ENCODE peak calls at places on chromosome 20, in seven cellular contexts. A is GM23338, P is neural progenitor cell, H is HCT116, C is MM.1S, F is hepatocyte, G is GM23248. U is an unnamed sample. For H3K4me1, the result is how much of the 10 kb centered on the place peaks cover.

GRCh38 chr20:4040283-4041179 is 25.2 kb upstream of the RNF24 start:
- DNase-seq in A (no peak), P (no peak), H (no peak), C (no peak), F (no peak), G (no peak), U (peak)

GRCh38 chr20:50434653-50435396 is 75.4 kb upstream of the PTPN1 start:
- DNase-seq in A (no peak), P (no peak), H (no peak), C (no peak), F (no peak), G (peak), U (peak)

GRCh38 chr20:50762435-50763201 is 31.2 kb downstream of the PARD6B start:
- DNase-seq in A (no peak), P (no peak), H (no peak), C (no peak), F (peak), G (peak), U (peak)

GRCh38 chr20:36336838-36337478 is 30.8 kb downstream of the DLGAP4 start:
- DNase-seq in A (no peak), P (no peak), H (no peak), C (no peak), F (no peak), G (no peak), U (no peak)

GRCh38 chr20:46099491-46100287 is 9.9 kb upstream of the NCOA5 start:
- DNase-seq in A (peak), P (peak), H (no peak), C (peak), F (no peak), G (peak), U (no peak)

GRCh38 chr20:25178563-25179438 is 16.7 kb upstream of the ENTPD6 start:
- DNase-seq in A (peak), P (peak), H (peak), C (peak), F (peak), G (peak), U (peak)

GRCh38 chr20:43691928-43692524 is 25.1 kb downstream of the MYBL2 start:
- DNase-seq in A (peak), P (peak), H (peak), C (peak), F (peak), G (peak), U (peak)

GRCh38 chr20:13221673-13222318 is 722 bp downstream of the ISM1 start:
- DNase-seq in A (peak), P (peak), H (peak), C (peak), F (peak), G (peak), U (peak)

GRCh38 chr20:19947611-19948264 is 69.4 kb upstream of the NAA20 start:
- DNase-seq in A (peak), P (no peak), H (no peak), C (no peak), F (peak), G (peak), U (peak)

GRCh38 chr20:31605902-31606677 is 1.0 kb downstream of the ID1 start:
- DNase-seq in A (peak), P (peak), H (no peak), C (no peak), F (peak), G (peak), U (peak)

GRCh38 chr20:6818033-6818808 is 50.7 kb downstream of the BMP2 start:
- DNase-seq in A (peak), P (peak), H (no peak), C (no peak), F (no peak), G (no peak), U (no peak)

GRCh38 chr20:56391596-56392281 is at the start of gene AURKA:
- DNase-seq in A (peak), P (no peak), H (no peak), C (no peak), F (peak), G (peak), U (no peak)

GRCh38 chr20:64107736-64108457 is 532 bp upstream of the NPBWR2 start:
- DNase-seq in A (peak), P (no peak), H (no peak), C (no peak), F (no peak), G (no peak), U (no peak)

GRCh38 chr20:38201356-38201755 is 36.3 kb upstream of the TGM2 start:
- DNase-seq in A (no peak), P (no peak), H (no peak), C (no peak), F (no peak), G (peak), U (peak)

GRCh38 chr20:16615199-16615598 is 42.0 kb upstream of the KIF16B start:
- DNase-seq in A (peak), P (no peak), H (no peak), C (no peak), F (peak), G (peak), U (peak)

GRCh38 chr20:53579581-53580375 is 13.9 kb downstream of the ZNF217 start:
- DNase-seq in A (no peak), P (no peak), H (no peak), C (no peak), F (peak), G (peak), U (peak)

GRCh38 chr20:35004749-35005462 is 49.2 kb downstream of the MYH7B start:
- DNase-seq in A (no peak), P (no peak), H (no peak), C (no peak), F (no peak), G (no peak), U (no peak)

GRCh38 chr20:23937303-23938117 is 51.1 kb downstream of the GGTLC1 start:
- DNase-seq in A (peak), P (peak), H (peak), C (peak), F (peak), G (peak), U (peak)

GRCh38 chr20:13468166-13468565 is 170.6 kb downstream of the TASP1 start:
- DNase-seq in A (no peak), P (no peak), H (no peak), C (no peak), F (no peak), G (no peak), U (no peak)

GRCh38 chr20:32752458-32753250 is 9.4 kb upstream of the COMMD7 start:
- DNase-seq in A (no peak), P (no peak), H (no peak), C (no peak), F (no peak), G (peak), U (peak)

GRCh38 chr20:33019465-33020277 is 11.8 kb upstream of the BPIFB6 start:
- DNase-seq in A (no peak), P (no peak), H (no peak), C (no peak), F (no peak), G (no peak), U (no peak)

GRCh38 chr20:50367739-50368375 is 142.3 kb upstream of the PTPN1 start:
- DNase-seq in A (no peak), P (no peak), H (no peak), C (no peak), F (no peak), G (no peak), U (no peak)

GRCh38 chr20:14553774-14554524 is 216.5 kb upstream of the FLRT3 start:
- DNase-seq in A (no peak), P (no peak), H (no peak), C (no peak), F (no peak), G (peak), U (no peak)

GRCh38 chr20:16758459-16759160 is 10.5 kb downstream of the OTOR start:
- DNase-seq in A (no peak), P (no peak), H (no peak), C (peak), F (no peak), G (peak), U (no peak)

GRCh38 chr20:2332711-2333110 is 36.9 kb downstream of the TGM3 start:
- DNase-seq in A (no peak), P (no peak), H (no peak), C (no peak), F (no peak), G (no peak), U (no peak)

GRCh38 chr20:17610566-17611289 is 40.9 kb downstream of the DSTN start:
- DNase-seq in A (peak), P (no peak), H (no peak), C (peak), F (no peak), G (no peak), U (no peak)

GRCh38 chr20:25204550-25205276 is 9.2 kb downstream of the ENTPD6 start:
- DNase-seq in A (no peak), P (no peak), H (no peak), C (no peak), F (no peak), G (no peak), U (no peak)

GRCh38 chr20:24160563-24161355 is 172.2 kb upstream of the GGTLC1 start:
- DNase-seq in A (peak), P (peak), H (no peak), C (peak), F (peak), G (peak), U (peak)

GRCh38 chr20:4711511-4711910 is 10.2 kb upstream of the PRND start:
- DNase-seq in A (no peak), P (no peak), H (no peak), C (peak), F (no peak), G (no peak), U (no peak)

GRCh38 chr20:41214202-41214601 is 76.9 kb downstream of the PLCG1 start:
- DNase-seq in A (no peak), P (no peak), H (no peak), C (no peak), F (no peak), G (no peak), U (no peak)

GRCh38 chr20:52201395-52201794 is 9.8 kb upstream of the ZFP64 start:
- DNase-seq in A (no peak), P (no peak), H (no peak), C (no peak), F (no peak), G (no peak), U (no peak)

GRCh38 chr20:58598271-58599015 is 52.6 kb upstream of the STX16 start:
- DNase-seq in A (no peak), P (no peak), H (no peak), C (no peak), F (peak), G (peak), U (no peak)

GRCh38 chr20:11952621-11953020 is 34.9 kb downstream of the BTBD3 start:
- DNase-seq in A (no peak), P (no peak), H (no peak), C (no peak), F (no peak), G (peak), U (peak)

GRCh38 chr20:709421-709820 is 33.8 kb upstream of the SCRT2 start:
- DNase-seq in A (no peak), P (no peak), H (no peak), C (no peak), F (no peak), G (peak), U (peak)

GRCh38 chr20:16115891-16116577 is 457.2 kb downstream of the KIF16B start:
- DNase-seq in A (peak), P (peak), H (no peak), C (no peak), F (no peak), G (no peak), U (no peak)

GRCh38 chr20:1328680-1329330 is at the start of gene SDCBP2:
- DNase-seq in A (no peak), P (no peak), H (peak), C (no peak), F (peak), G (no peak), U (peak)

GRCh38 chr20:21137078-21137477 is 11.2 kb downstream of the KIZ start:
- DNase-seq in A (no peak), P (no peak), H (no peak), C (no peak), F (no peak), G (no peak), U (no peak)

GRCh38 chr20:31747640-31748039 is 8.6 kb downstream of the TPX2 start:
- DNase-seq in A (no peak), P (no peak), H (no peak), C (no peak), F (no peak), G (peak), U (no peak)

GRCh38 chr20:30284533-30284932 is 972.9 kb upstream of the DEFB115 start:
- DNase-seq in A (no peak), P (no peak), H (no peak), C (no peak), F (no peak), G (no peak), U (no peak)

GRCh38 chr20:57459278-57459677 is 65.7 kb downstream of the CTCFL start:
- DNase-seq in A (no peak), P (no peak), H (no peak), C (no peak), F (no peak), G (no peak), U (no peak)

GRCh38 chr20:57462781-57463180 is 62.2 kb downstream of the CTCFL start:
- DNase-seq in A (no peak), P (no peak), H (no peak), C (no peak), F (no peak), G (no peak), U (no peak)

GRCh38 chr20:57459897-57460663 is 64.9 kb downstream of the CTCFL start:
- DNase-seq in A (no peak), P (no peak), H (no peak), C (no peak), F (no peak), G (no peak), U (no peak)

GRCh38 chr20:57461726-57462125 is 63.2 kb downstream of the CTCFL start:
- DNase-seq in A (no peak), P (no peak), H (no peak), C (no peak), F (no peak), G (no peak), U (no peak)

DNA sequence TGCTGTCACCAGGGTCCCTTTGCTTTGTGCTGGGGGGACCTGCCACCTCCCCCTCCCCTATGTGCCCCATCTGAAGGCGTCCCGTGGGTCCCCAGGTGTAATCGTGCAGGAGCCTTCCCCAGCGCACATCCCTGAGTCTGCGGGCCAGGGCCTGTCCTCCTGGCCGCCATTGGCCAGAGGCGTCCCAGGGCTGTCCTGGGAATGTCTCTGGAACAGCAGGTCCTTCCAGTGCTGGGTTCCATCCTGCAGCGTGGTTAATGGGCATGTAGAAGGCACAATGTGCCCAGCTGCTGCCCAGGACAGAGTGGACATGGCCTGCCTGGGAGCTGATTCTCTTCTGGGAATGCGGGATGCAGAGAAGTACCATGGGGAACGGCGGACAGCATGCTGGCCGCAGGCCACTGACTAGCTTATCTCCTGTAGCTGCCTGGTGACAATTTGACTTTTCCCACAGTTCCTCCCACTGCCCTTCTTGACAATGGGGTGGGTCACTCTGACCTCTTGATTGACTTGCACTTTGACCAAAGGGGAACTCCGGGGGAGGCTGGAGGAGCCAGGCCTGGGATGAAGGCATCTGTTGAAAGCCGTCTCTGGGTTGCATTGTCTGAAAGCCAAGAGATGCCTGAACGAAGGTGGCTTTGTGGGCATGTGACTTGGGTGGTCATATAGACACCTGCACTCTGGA is 64.0 kb downstream of the CTCFL start:
- DNase-seq in A (no peak), P (peak), H (no peak), C (no peak), F (no peak), G (no peak), U (no peak)
- H3K4me1 ChIP-seq in A (under half), P (under half), H (under half), C (under half), F (under half), G (under half), U (under half)

GRCh38 chr20:49303211-49303610 is 25.4 kb upstream of the ZNFX1 start:
- DNase-seq in A (no peak), P (no peak), H (no peak), C (no peak), F (no peak), G (peak), U (no peak)
- TF ChIP-seq EZH2phosphoT487 in A (no peak), P (no peak), H (no peak), C (no peak), F (no peak), G (no peak), U (no peak)

DNA sequence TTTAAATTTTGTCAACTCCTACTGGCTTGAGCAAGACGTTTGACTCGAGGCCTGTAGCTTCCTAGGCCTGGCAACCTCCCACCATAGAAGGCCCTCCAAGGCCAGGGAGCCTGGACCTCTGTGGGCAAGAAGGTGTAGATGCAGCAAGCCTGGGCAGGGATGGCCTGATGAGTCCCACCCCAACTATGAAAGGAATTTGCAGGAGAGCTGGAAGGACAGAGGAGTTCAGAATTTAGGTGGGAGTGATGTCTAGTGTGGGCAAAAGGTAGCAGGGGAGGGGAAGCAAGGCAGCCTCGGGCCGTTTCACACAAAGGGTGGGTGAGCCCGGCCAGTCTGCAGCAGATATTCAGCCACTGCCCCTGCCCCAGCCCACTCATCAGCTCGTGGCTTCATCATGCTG is 245.2 kb downstream of the CDH26 start:
- DNase-seq in A (no peak), P (no peak), H (no peak), C (no peak), F (no peak), G (peak), U (peak)
- TF ChIP-seq EZH2 in A (no peak), P (no peak), H (no peak), C (no peak), F (no peak), G (no peak), U (no peak)

GRCh38 chr20:57404419-57405072 is 13.3 kb downstream of the RBM38 start:
- DNase-seq in A (no peak), P (no peak), H (no peak), C (no peak), F (no peak), G (no peak), U (no peak)
- H3K4me1 ChIP-seq in A (under half), P (under half), H (under half), C (under half), F (under half), G (under half), U (under half)

DNA sequence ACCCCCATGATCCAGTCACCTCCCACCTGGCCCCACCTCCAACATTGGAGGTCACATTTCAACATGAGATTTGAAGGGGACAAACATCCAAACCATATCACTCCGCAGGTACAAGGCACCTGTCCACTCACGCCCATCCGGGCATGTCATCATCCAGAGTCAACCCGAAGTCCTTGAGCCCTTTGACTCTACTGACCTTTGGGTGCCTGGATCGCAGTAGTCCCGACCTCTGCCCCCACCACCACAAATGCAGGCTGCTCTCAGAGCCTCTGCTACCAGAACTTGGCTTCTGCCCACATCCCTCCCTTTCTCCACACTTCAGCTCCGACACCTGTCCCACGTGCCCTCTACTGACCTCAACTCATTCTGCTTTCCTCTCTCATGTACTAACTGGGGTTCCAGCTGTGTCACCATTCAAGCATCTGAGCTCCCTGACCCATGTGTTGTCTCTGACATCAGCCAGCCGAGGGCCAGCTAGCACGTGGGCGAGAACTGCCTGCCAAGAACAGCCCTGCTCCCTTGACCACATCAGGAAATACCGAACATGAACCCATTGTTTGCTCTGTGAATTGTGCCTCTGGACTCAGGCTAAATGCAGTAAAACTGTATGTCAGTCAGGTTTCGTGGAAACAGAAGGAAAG is 498.3 kb upstream of the SULF2 start:
- DNase-seq in A (no peak), P (no peak), H (no peak), C (no peak), F (peak), G (peak), U (peak)
- TF ChIP-seq EZH2phosphoT487 in A (no peak), P (no peak), H (no peak), C (no peak), F (no peak), G (no peak), U (no peak)

GRCh38 chr20:63062188-63063140 is 55.7 kb upstream of the BHLHE23 start:
- DNase-seq in A (no peak), P (no peak), H (no peak), C (no peak), F (no peak), G (no peak), U (no peak)
- TF ChIP-seq EZH2 in A (no peak), P (no peak), H (no peak), C (no peak), F (no peak), G (no peak), U (no peak)

GRCh38 chr20:48704761-48705160 is 123.0 kb downstream of the PREX1 start:
- DNase-seq in A (no peak), P (no peak), H (no peak), C (no peak), F (no peak), G (no peak), U (no peak)
- H3K4me1 ChIP-seq in A (under half), P (under half), H (under half), C (under half), F (under half), G (under half), U (under half)

GRCh38 chr20:61376541-61377231 is 124.6 kb downstream of the CDH4 start:
- DNase-seq in A (no peak), P (no peak), H (no peak), C (no peak), F (no peak), G (no peak), U (no peak)

GRCh38 chr20:61373956-61374545 is 122.0 kb downstream of the CDH4 start:
- DNase-seq in A (no peak), P (no peak), H (no peak), C (no peak), F (no peak), G (no peak), U (no peak)

GRCh38 chr20:61373055-61373399 is 121.0 kb downstream of the CDH4 start:
- DNase-seq in A (no peak), P (no peak), H (no peak), C (no peak), F (no peak), G (no peak), U (no peak)

GRCh38 chr20:61382194-61382593 is 130.1 kb downstream of the CDH4 start:
- DNase-seq in A (no peak), P (no peak), H (no peak), C (no peak), F (no peak), G (no peak), U (no peak)

DNA sequence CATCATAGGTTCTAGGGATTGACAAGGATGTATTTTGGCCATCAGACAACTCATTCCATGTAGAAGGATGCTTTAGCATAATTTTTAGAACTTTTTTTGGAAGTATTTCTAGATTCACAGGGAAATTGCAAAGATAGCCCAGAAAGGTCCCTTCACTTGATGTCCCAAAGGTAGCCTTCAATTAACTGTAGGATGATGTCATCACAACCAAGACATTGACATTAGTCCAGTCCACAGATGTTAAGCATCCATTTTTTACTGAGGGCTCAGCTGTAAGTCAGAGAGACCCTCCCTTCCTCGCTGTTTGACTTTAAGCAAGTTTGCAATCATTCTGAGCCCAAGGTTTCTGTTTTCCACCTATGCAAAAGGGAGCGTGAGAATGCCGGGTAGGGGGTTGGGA is 126.6 kb downstream of the CDH4 start:
- DNase-seq in A (no peak), P (no peak), H (no peak), C (no peak), F (no peak), G (no peak), U (no peak)
- TF ChIP-seq EZH2phosphoT487 in A (no peak), P (no peak), H (no peak), C (no peak), F (no peak), G (no peak), U (no peak)

U was measured in PC-3.